ENCODE peak calls at places on chromosomes 16 and 17, in seven cellular contexts. R, P, N, D, O, F and J are unnamed samples.

GRCh38 chr17:9465216-9465921 is 110.3 kb downstream of the STX8 start:
- DNase-seq in R (no peak), P (no peak), N (peak; percentile 81), D (peak; percentile 8), O (no peak), F (no peak), J (no peak)

GRCh38 chr16:17387226-17387625 is 83.5 kb downstream of the XYLT1 start:
- DNase-seq in R (no peak), P (no peak), N (no peak), D (peak; percentile 54), O (no peak), F (no peak), J (no peak)

GRCh38 chr17:43068570-43069367 is 43.7 kb downstream of the RND2 start:
- DNase-seq in R (no peak), P (no peak), N (no peak), D (no peak), O (no peak), F (no peak), J (no peak)

GRCh38 chr16:49557070-49557446 is 183.5 kb downstream of the C16orf78 start:
- DNase-seq in R (peak; percentile 40), P (no peak), N (no peak), D (peak; percentile 93), O (no peak), F (no peak), J (no peak)

GRCh38 chr16:10835281-10835931 is 16.8 kb upstream of the TVP23A start:
- DNase-seq in R (no peak), P (no peak), N (no peak), D (no peak), O (no peak), F (no peak), J (no peak)

GRCh38 chr16:19696312-19696711 is 21.7 kb downstream of the KNOP1 start:
- DNase-seq in R (peak; percentile 58), P (peak; percentile 86), N (peak; percentile 88), D (peak; percentile 93), O (no peak), F (peak; percentile 65), J (peak; percentile 51)

GRCh38 chr17:51078009-51078592 is 42.6 kb downstream of the SPAG9 start:
- DNase-seq in R (no peak), P (no peak), N (no peak), D (no peak), O (no peak), F (no peak), J (no peak)

GRCh38 chr17:33038740-33039139 is 47.1 kb downstream of the SPACA3 start:
- DNase-seq in R (no peak), P (peak; percentile 32), N (peak; percentile 15), D (peak; percentile 15), O (peak; percentile 68), F (no peak), J (no peak)

GRCh38 chr16:69448470-69449193 is 24.2 kb downstream of the CYB5B start:
- DNase-seq in R (no peak), P (no peak), N (peak; percentile 67), D (peak; percentile 20), O (no peak), F (no peak), J (no peak)

GRCh38 chr16:17773698-17774101 is 302.9 kb upstream of the XYLT1 start:
- DNase-seq in R (no peak), P (no peak), N (peak; percentile 5), D (peak; percentile 63), O (no peak), F (no peak), J (no peak)

GRCh38 chr17:38460716-38461650 is 32.7 kb downstream of the ARHGAP23 start:
- DNase-seq in R (no peak), P (no peak), N (no peak), D (no peak), O (no peak), F (no peak), J (no peak)

GRCh38 chr16:50881331-50881830 is 139.5 kb downstream of the CYLD start:
- DNase-seq in R (no peak), P (no peak), N (no peak), D (no peak), O (no peak), F (no peak), J (no peak)

GRCh38 chr16:19458722-19459379 is 41.2 kb downstream of the TMC5 start:
- DNase-seq in R (no peak), P (no peak), N (no peak), D (no peak), O (no peak), F (no peak), J (no peak)

GRCh38 chr17:45098081-45098868 is 34.0 kb downstream of the PLCD3 start:
- DNase-seq in R (no peak), P (no peak), N (no peak), D (no peak), O (no peak), F (no peak), J (no peak)

GRCh38 chr17:76268015-76268749 is 3.0 kb downstream of the UBALD2 start:
- DNase-seq in R (no peak), P (peak; percentile 87), N (peak; percentile 45), D (no peak), O (no peak), F (no peak), J (peak; percentile 47)

GRCh38 chr16:84555418-84556196 is 51.1 kb upstream of the MEAK7 start:
- DNase-seq in R (no peak), P (no peak), N (no peak), D (peak; percentile 64), O (no peak), F (no peak), J (no peak)

GRCh38 chr17:17356931-17357270 is 53.7 kb downstream of the NT5M start:
- DNase-seq in R (no peak), P (no peak), N (no peak), D (no peak), O (no peak), F (no peak), J (no peak)

GRCh38 chr16:67936124-67936875 is at the start of gene PSMB10:
- DNase-seq in R (no peak), P (peak; percentile 68), N (peak; percentile 72), D (peak; percentile 70), O (peak; percentile 60), F (no peak), J (peak; percentile 16)

GRCh38 chr17:79515110-79515509 is 95.7 kb downstream of the RBFOX3 start:
- DNase-seq in R (no peak), P (no peak), N (no peak), D (no peak), O (no peak), F (no peak), J (no peak)

GRCh38 chr16:4320030-4320429 is 4.2 kb downstream of the GLIS2 start:
- DNase-seq in R (no peak), P (peak; percentile 74), N (no peak), D (no peak), O (no peak), F (no peak), J (no peak)

GRCh38 chr16:81866820-81867440 is 87.8 kb downstream of the PLCG2 start:
- DNase-seq in R (no peak), P (peak; percentile 72), N (no peak), D (no peak), O (no peak), F (no peak), J (no peak)